ENCODE peak calls at places on chromosomes 2 and 18, in seven cellular contexts. X is NCI-H1105 treated with DMSO at 0.1 percent for 48 hours; U is heart left ventricle; K is AG04450; S is stimulated activated CD4-positive, alpha-beta T cell treated with anti-CD3 and anti-CD28 coated beads, Interleukin-4, amount 100 ng/mL, for 4 hours; C is stimulated activated CD8-positive, alpha-beta memory T cell treated with anti-CD3 and anti-CD28 coated beads, Interleukin-4, amount 100 ng/mL, for 4 hours; W is GM04504. B is an unnamed sample.

GRCh38 chr2:88810017-88810416 is 118.5 kb downstream of the RPIA start:
- DNase-seq in S (no peak), W (no peak), K (no peak), C (no peak), U (no peak), X (no peak), B (no peak)

GRCh38 chr2:79619976-79620375 is 107.1 kb downstream of the CTNNA2 start:
- DNase-seq in U (no peak), X (no peak), C (no peak), K (no peak), S (no peak), W (no peak), B (no peak)

GRCh38 chr2:173205375-173205774 is 129.7 kb downstream of the MAP3K20 start:
- DNase-seq in S (no peak), C (no peak), W (peak), U (peak), X (no peak), K (no peak), B (peak)

GRCh38 chr2:238642973-238643372 is 204.9 kb upstream of the TWIST2 start:
- DNase-seq in U (no peak), W (no peak), X (no peak), S (no peak), C (no peak), K (no peak), B (no peak)

GRCh38 chr2:227545990-227546389 is 52.7 kb upstream of the SCYGR2 start:
- DNase-seq in S (no peak), C (no peak), K (no peak), W (no peak), X (no peak), U (peak), B (no peak)

GRCh38 chr2:236014408-236015131 is 153.6 kb downstream of the GBX2 start:
- DNase-seq in K (no peak), W (no peak), S (no peak), C (no peak), X (no peak), U (no peak), B (no peak)

GRCh38 chr18:58646334-58646862 is 17.5 kb upstream of the ALPK2 start:
- DNase-seq in S (no peak), K (no peak), U (no peak), C (no peak), W (no peak), X (no peak), B (no peak)

GRCh38 chr18:45440246-45440645 is 175.0 kb upstream of the SLC14A2 start:
- DNase-seq in C (no peak), S (no peak), X (no peak), U (no peak), W (no peak), K (no peak), B (no peak)

GRCh38 chr18:66792466-66792865 is 188.6 kb upstream of the CDH19 start:
- DNase-seq in C (no peak), K (no peak), W (no peak), U (no peak), S (no peak), X (no peak), B (no peak)

GRCh38 chr2:135473567-135473966 is 57.5 kb downstream of the ZRANB3 start:
- DNase-seq in X (no peak), W (no peak), U (no peak), K (no peak), S (no peak), C (no peak), B (no peak)

GRCh38 chr2:206614825-206615224 is 27.5 kb upstream of the FAM237A start:
- DNase-seq in C (no peak), S (no peak), X (no peak), U (no peak), W (no peak), K (no peak), B (no peak)

GRCh38 chr2:39683022-39683699 is 17.4 kb downstream of the TMEM178A start:
- DNase-seq in C (no peak), X (no peak), U (no peak), W (no peak), S (no peak), K (no peak), B (no peak)

GRCh38 chr2:173300458-173300857 is 54.2 kb upstream of the CDCA7 start:
- DNase-seq in K (no peak), X (no peak), S (no peak), C (no peak), W (no peak), U (no peak), B (no peak)